ENCODE peak calls at places on chromosomes 4 and X, in eight cellular contexts. E is AG10803, P is AG04449, J is fibroblast of mammary gland, U is HepG2, D is heart right ventricle, B is bronchial epithelial cell, N is GM20000. V is an unnamed sample.

GRCh38 chr4:16227462-16227868 is 1.2 kb upstream of the TAPT1 start:
- DNase-seq in E (peak; percentile 28), P (no peak), J (peak; percentile 49), U (peak; percentile 32), D (peak; percentile 45), B (no peak), N (no peak), V (peak; percentile 10)

GRCh38 chr4:31045724-31046318 is 325.7 kb downstream of the PCDH7 start:
- DNase-seq in E (no peak), P (no peak), J (peak; percentile 32), U (no peak), D (no peak), B (peak; percentile 57), N (no peak), V (no peak)

GRCh38 chr4:174316954-174317353 is 33.2 kb downstream of the CEP44 start:
- DNase-seq in E (no peak), P (no peak), J (peak; percentile 27), U (no peak), D (no peak), B (peak; percentile 61), N (no peak), V (peak; percentile 59)

GRCh38 chrX:110123331-110123782 is 120.4 kb downstream of the TMEM164 start:
- DNase-seq in E (no peak), P (no peak), J (peak; percentile 65), U (peak; percentile 63), D (no peak), B (no peak), N (no peak), V (no peak)

GRCh38 chrX:153771686-153772607 is 7.9 kb downstream of the PLXNB3 start:
- DNase-seq in E (no peak), P (no peak), J (no peak), U (no peak), D (no peak), B (no peak), N (peak; percentile 3), V (peak; percentile 87)

GRCh38 chr4:15996773-15997172 is 33.8 kb upstream of the FGFBP2 start:
- DNase-seq in E (no peak), P (no peak), J (no peak), U (no peak), D (no peak), B (no peak), N (no peak), V (no peak)

GRCh38 chr4:86565641-86566040 is 28.5 kb upstream of the PTPN13 start:
- DNase-seq in E (no peak), P (no peak), J (no peak), U (no peak), D (no peak), B (no peak), N (no peak), V (no peak)

GRCh38 chr4:17066241-17066640 is 167.8 kb upstream of the LDB2 start:
- DNase-seq in E (peak; percentile 44), P (no peak), J (peak; percentile 63), U (no peak), D (no peak), B (no peak), N (no peak), V (no peak)

GRCh38 chr4:98601719-98602118 is 56.7 kb downstream of the TSPAN5 start:
- DNase-seq in E (no peak), P (no peak), J (peak; percentile 52), U (no peak), D (no peak), B (peak; percentile 86), N (no peak), V (peak; percentile 69)

GRCh38 chrX:41481264-41482109 is 34.3 kb downstream of the NYX start:
- DNase-seq in E (peak; percentile 4), P (no peak), J (peak; percentile 18), U (peak; percentile 29), D (no peak), B (peak; percentile 8), N (peak; percentile 52), V (peak; percentile 68)
- TF ChIP-seq CTCF in E (peak; percentile 45), P (no peak), J (peak; percentile 56), U (peak; percentile 68), D (no peak), B (peak; percentile 34), N (no peak), V (peak; percentile 52)

DNA sequence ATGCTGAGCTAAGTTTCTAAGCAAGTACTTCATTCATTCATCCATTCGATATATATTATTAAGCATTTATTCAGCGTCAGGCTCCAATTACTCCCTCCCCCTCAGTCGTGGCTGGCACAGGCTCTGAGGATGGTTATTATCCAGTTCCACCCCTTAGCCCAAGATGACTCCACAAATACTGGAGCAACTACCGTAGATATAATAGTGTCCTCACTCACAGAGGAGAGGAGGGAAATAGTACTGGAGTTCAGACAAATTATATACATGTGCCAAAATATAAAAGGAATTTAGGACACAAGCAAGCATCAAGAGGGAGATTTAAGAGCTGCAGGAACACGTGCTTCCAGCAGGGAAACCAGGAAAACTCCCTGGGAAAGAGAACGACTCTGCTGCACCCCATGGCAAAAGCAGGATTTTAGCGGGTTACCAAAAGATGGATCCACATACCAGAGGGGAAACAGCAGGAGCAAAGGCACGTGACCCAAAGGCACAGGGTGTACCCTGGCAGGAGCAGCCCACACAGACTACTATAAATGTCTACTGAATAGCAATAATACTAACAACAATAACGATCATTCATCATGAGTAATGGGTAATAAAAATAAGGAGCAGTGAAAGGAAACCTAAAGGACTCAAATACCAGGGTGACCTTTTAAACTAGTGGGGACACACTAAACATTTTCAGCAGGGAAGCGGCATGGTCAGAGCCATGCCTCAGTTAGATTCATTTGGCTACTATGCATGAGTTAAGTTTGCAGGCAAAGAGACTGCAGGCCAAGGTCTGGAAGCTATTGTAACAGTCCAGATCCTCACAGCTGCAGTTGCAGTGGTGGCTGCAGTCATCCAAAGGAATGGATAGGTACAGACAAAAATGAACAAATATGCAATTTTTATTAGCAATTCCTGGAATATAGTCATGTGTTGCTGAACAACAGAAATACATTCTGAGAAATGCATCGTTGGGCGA is 153.7 kb downstream of the APBB2 start:
- DNase-seq in E (peak; percentile 47), P (no peak), J (peak; percentile 69), U (no peak), D (no peak), B (no peak), N (no peak), V (no peak)
- TF ChIP-seq CTCF in E (peak; percentile 20), P (no peak), J (peak; percentile 2), U (no peak), D (no peak), B (no peak), N (no peak), V (peak; percentile 13)

DNA sequence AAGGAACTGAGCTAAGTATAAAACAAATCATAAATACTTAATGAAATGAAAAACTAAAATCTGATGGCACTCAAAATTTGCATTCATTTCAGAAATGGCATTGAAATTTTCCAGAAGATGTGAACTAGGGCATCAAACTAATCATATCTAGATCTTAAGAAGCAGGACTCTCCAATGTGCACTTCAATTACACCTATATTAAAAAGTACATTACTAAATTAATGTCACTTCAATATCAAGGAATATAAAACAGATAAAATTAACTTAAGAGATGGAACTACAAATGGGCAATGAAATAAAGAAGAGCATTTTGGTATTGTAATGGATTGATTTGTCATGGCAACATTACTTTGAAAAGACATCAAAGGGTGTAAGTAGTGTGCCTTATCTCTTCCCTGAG is 20.3 kb downstream of the NPY2R start:
- DNase-seq in E (no peak), P (no peak), J (no peak), U (no peak), D (no peak), B (no peak), N (no peak), V (no peak)
- TF ChIP-seq CTCF in E (no peak), P (no peak), J (no peak), U (no peak), D (no peak), B (no peak), N (no peak), V (no peak)

GRCh38 chr4:33649015-33649414 is 2595.3 kb downstream of the ARAP2 start:
- DNase-seq in E (peak; percentile 54), P (peak; percentile 10), J (peak; percentile 66), U (no peak), D (no peak), B (peak; percentile 10), N (no peak), V (no peak)
- TF ChIP-seq CTCF in E (peak; percentile 87), P (peak; percentile 69), J (peak; percentile 80), U (no peak), D (peak; percentile 23), B (peak; percentile 26), N (no peak), V (no peak)

DNA sequence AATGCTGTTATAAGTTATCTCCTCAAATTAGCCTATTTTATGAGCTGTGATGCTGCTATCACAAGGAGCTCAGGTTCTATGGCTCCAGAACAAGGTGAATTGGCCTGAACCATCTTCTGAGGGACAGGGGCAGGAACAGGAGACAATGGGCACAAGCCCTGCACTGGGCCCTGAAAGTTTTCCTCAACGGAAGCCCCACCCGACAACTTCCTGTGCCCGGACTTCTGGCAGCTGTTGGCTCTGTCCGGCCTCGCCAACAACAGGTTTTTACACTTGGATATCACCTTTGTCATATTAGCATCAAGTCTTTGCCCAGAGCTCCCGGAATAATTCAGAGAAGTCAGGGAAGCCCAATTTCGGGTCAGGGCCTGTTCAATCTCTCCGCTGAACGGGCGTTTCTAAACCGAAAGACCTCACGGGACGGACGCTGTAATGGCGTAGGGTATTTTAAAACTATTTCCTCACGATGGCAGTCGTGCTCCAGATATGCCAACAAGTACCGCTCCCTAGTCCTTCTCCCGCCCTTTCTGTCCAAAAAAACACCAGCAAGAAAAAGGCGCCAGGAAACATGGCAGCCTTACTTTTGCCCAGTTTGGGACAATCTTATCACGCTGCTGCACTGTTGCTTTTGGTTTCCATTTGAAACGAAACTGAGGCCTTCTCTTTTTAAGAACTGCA is 201.0 kb upstream of the STK26 start:
- DNase-seq in E (no peak), P (no peak), J (peak; percentile 80), U (no peak), D (peak; percentile 12), B (no peak), N (no peak), V (peak; percentile 73)
- TF ChIP-seq CTCF in E (no peak), P (no peak), J (peak; percentile 29), U (no peak), D (peak; percentile 9), B (no peak), N (no peak), V (peak; percentile 49)

DNA sequence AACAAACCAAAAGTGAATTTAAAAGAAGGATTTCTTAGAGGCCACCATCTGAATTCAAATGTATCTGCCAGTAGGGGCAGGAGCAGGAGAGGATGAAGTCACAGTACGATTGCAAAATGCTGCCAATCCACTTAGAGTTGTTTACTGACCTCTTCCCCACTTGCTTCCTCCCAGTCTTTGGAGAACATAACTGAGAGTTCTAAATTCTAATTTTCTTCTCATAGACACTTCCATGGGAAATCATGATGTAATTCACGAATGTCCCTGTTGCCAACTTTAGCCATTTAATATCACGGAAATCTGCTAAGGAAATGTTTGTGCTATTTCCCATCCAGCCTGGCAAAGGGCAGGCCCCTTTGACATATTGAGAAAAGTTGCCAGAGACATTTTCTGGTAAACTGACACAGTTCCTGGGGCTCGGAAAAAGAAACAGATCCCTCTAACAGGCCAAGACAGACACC is 33.6 kb upstream of the NOCT start:
- DNase-seq in E (peak; percentile 63), P (no peak), J (peak; percentile 92), U (peak; percentile 35), D (peak; percentile 48), B (peak; percentile 74), N (no peak), V (peak; percentile 77)
- TF ChIP-seq CTCF in E (peak; percentile 43), P (no peak), J (peak; percentile 54), U (peak; percentile 23), D (peak; percentile 29), B (peak; percentile 39), N (no peak), V (peak; percentile 42)

GRCh38 chr4:35151816-35152572 is 1092.3 kb downstream of the ARAP2 start:
- DNase-seq in E (no peak), P (no peak), J (no peak), U (peak; percentile 32), D (no peak), B (peak; percentile 2), N (peak; percentile 4), V (no peak)
- TF ChIP-seq CTCF in E (no peak), P (no peak), J (no peak), U (peak; percentile 66), D (peak; percentile 17), B (peak; percentile 4), N (peak; percentile 7), V (no peak)

V was measured in osteoblast.